ENCODE peak calls at places on chromosomes 6 and 20, in four cellular contexts. One of them, this sample, is unnamed.

GRCh38 chr6:138291849-138292181 is 73.5 kb upstream of the PBOV1 start:
- DNase-seq in IMR-90: no peak
- DNase-seq in H1: no peak
- DNase-seq in neuronal stem cell: no peak
- DNase-seq in this sample: no peak

GRCh38 chr6:169738204-169738971 is 13.0 kb downstream of the DYNLT2 start:
- DNase-seq in IMR-90: no peak
- DNase-seq in neuronal stem cell: no peak
- DNase-seq in H1: no peak
- DNase-seq in this sample: no peak

GRCh38 chr20:1935696-1936366 is 40.6 kb downstream of the SIRPA start:
- DNase-seq in neuronal stem cell: no peak
- DNase-seq in IMR-90: no peak
- DNase-seq in H1: no peak
- DNase-seq in this sample: no peak

GRCh38 chr6:53011993-53012392 is 16.9 kb upstream of the GSTA4 start:
- DNase-seq in H1: no peak
- DNase-seq in neuronal stem cell: no peak
- DNase-seq in IMR-90: peak; percentile 55
- DNase-seq in this sample: peak; percentile 28

GRCh38 chr6:16311763-16312162 is 73.4 kb downstream of the GMPR start:
- DNase-seq in IMR-90: no peak
- DNase-seq in H1: no peak
- DNase-seq in neuronal stem cell: no peak
- DNase-seq in this sample: no peak

GRCh38 chr20:51043811-51044210 is 20.9 kb upstream of the KCNG1 start:
- DNase-seq in neuronal stem cell: no peak
- DNase-seq in IMR-90: peak; percentile 84
- DNase-seq in H1: no peak
- DNase-seq in this sample: no peak

GRCh38 chr6:26268659-26269402 is 96.2 kb upstream of the BTN3A2 start:
- DNase-seq in IMR-90: peak; percentile 65
- DNase-seq in H1: no peak
- DNase-seq in neuronal stem cell: peak; percentile 59
- DNase-seq in this sample: peak; percentile 94

GRCh38 chr6:16319813-16320532 is 81.6 kb downstream of the GMPR start:
- DNase-seq in H1: no peak
- DNase-seq in neuronal stem cell: no peak
- DNase-seq in IMR-90: peak; percentile 98
- DNase-seq in this sample: peak; percentile 84

GRCh38 chr6:33091957-33092356 is 16.2 kb downstream of the HLA-DPB1 start:
- DNase-seq in neuronal stem cell: no peak
- DNase-seq in IMR-90: no peak
- DNase-seq in H1: no peak
- DNase-seq in this sample: peak; percentile 79

GRCh38 chr6:77462359-77463307 is 658 bp downstream of the HTR1B start:
- DNase-seq in neuronal stem cell: peak; percentile 20
- DNase-seq in H1: no peak
- DNase-seq in IMR-90: no peak
- DNase-seq in this sample: peak; percentile 71

GRCh38 chr20:41287327-41287726 is 30.2 kb downstream of the ZHX3 start:
- DNase-seq in IMR-90: peak; percentile 97
- DNase-seq in neuronal stem cell: no peak
- DNase-seq in H1: no peak
- DNase-seq in this sample: no peak

GRCh38 chr6:63764318-63764916 is 128.8 kb downstream of the PHF3 start:
- DNase-seq in IMR-90: peak; percentile 52
- DNase-seq in H1: no peak
- DNase-seq in neuronal stem cell: peak; percentile 41
- DNase-seq in this sample: no peak

GRCh38 chr6:4583026-4583425 is 193.2 kb upstream of the CDYL start:
- DNase-seq in H1: no peak
- DNase-seq in IMR-90: no peak
- DNase-seq in neuronal stem cell: no peak
- DNase-seq in this sample: no peak

GRCh38 chr6:15870354-15871043 is 207.7 kb upstream of the DTNBP1 start:
- DNase-seq in IMR-90: no peak
- DNase-seq in H1: no peak
- DNase-seq in neuronal stem cell: no peak
- DNase-seq in this sample: no peak

GRCh38 chr6:41545703-41546474 is at the start of gene FOXP4:
- DNase-seq in IMR-90: peak; percentile 95
- DNase-seq in H1: peak; percentile 79
- DNase-seq in neuronal stem cell: peak; percentile 86
- DNase-seq in this sample: peak; percentile 97
- H2BK15ac ChIP-seq in IMR-90: no peak within 1 kb of the TSS
- H2BK15ac ChIP-seq in H1: peak within 1 kb of the TSS; percentile 72
- H2BK15ac ChIP-seq in neuronal stem cell: peak within 1 kb of the TSS; percentile 30
- H2BK15ac ChIP-seq in this sample: no peak within 1 kb of the TSS

GRCh38 chr6:157879034-157879872 is 56.2 kb downstream of the SNX9 start:
- DNase-seq in IMR-90: no peak
- DNase-seq in H1: no peak
- DNase-seq in neuronal stem cell: no peak
- DNase-seq in this sample: peak; percentile 47

GRCh38 chr6:157879873-157880254 is 56.8 kb downstream of the SNX9 start:
- DNase-seq in H1: no peak
- DNase-seq in neuronal stem cell: no peak
- DNase-seq in IMR-90: no peak
- DNase-seq in this sample: no peak

GRCh38 chr6:157878039-157878438 is 55.0 kb downstream of the SNX9 start:
- DNase-seq in neuronal stem cell: no peak
- DNase-seq in H1: no peak
- DNase-seq in IMR-90: no peak
- DNase-seq in this sample: no peak

GRCh38 chr6:157877149-157877548 is 54.1 kb downstream of the SNX9 start:
- DNase-seq in neuronal stem cell: no peak
- DNase-seq in H1: no peak
- DNase-seq in IMR-90: no peak
- DNase-seq in this sample: no peak

DNA sequence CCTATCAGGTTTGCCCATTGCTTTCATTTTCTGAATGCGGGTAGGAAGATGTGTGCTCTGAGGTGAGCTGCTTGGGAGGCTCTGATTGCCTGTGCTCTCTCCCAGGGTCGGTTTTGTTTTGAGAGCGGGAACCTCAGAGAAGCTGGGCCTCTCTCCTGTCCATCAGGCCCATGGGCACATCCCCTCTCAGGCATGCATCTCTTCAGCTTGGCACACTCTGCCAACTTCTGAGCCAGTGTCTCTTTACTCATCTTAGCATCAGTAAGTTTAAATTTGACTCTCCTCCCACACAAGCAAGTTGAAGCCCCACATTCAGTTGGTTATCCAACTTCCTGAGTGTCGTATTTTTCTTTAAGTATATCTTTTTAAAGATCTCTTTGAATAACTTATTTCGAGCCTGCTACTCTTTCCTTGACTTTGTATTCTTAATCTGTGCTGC is 54.5 kb downstream of the SNX9 start:
- DNase-seq in H1: no peak
- DNase-seq in neuronal stem cell: no peak
- DNase-seq in IMR-90: no peak
- DNase-seq in this sample: no peak
- H3K36me3 ChIP-seq in H1: peaks cover 24% of the 10 kb centered on the region
- H3K36me3 ChIP-seq in neuronal stem cell: peaks cover 12% of the 10 kb centered on the region
- H3K36me3 ChIP-seq in IMR-90: peaks cover 36% of the 10 kb centered on the region
- H3K36me3 ChIP-seq in this sample: peaks cover 5% of the 10 kb centered on the region

DNA sequence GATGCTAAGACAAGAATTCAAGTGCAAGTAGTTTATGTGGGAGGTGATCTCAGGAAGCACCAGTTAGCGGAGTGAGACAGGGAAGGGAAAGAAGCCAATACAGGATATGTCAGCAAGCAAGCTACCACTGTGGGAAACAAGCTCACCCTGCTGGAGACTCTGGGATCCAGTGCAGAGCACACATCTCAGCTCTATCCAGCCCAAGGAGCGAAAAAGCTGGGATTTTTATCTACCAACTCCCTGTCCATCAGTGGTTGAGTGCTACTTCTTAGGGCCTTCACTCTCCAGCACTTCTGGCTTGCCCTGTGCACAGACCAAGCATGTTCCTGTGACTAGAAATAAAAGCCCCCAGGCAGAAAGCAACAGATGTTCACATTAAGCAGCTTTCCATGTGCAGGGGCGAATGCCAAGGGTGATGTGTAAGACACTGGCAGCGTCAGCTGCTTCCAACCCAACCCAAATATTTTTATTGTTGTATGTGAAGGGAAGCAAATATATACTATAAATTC is 10.8 kb upstream of the RNF24 start:
- DNase-seq in H1: no peak
- DNase-seq in IMR-90: peak; percentile 88
- DNase-seq in neuronal stem cell: no peak
- DNase-seq in this sample: peak; percentile 84
- H3K23ac ChIP-seq in H1: no peak overlapping the region
- H3K23ac ChIP-seq in IMR-90: no peak overlapping the region
- H3K23ac ChIP-seq in neuronal stem cell: no peak overlapping the region
- H3K23ac ChIP-seq in this sample: no peak overlapping the region

GRCh38 chr6:131963063-131963462 is 11.9 kb upstream of the CCN2 start:
- DNase-seq in IMR-90: no peak
- DNase-seq in neuronal stem cell: no peak
- DNase-seq in H1: no peak
- DNase-seq in this sample: no peak
- H2BK15ac ChIP-seq in IMR-90: peak overlapping the region; percentile 61
- H2BK15ac ChIP-seq in neuronal stem cell: no peak overlapping the region
- H2BK15ac ChIP-seq in H1: no peak overlapping the region
- H2BK15ac ChIP-seq in this sample: no peak overlapping the region

This sample was measured in mesendoderm.